ENCODE peak calls at places on chromosome 17, in five cellular contexts. T is RPMI7951, P is kidney tubule cell, U is LoVo, Q is GM19239. W is an unnamed sample.

GRCh38 chr17:17900615-17901520 is 64.1 kb upstream of the SREBF1 start:
- DNase-seq in P (peak), Q (no peak), T (peak), U (peak), W (peak)

GRCh38 chr17:36705651-36706436 is 104.5 kb downstream of the MRM1 start:
- DNase-seq in T (peak), P (peak), Q (peak), U (peak), W (peak)

GRCh38 chr17:40610359-40610758 is 37.3 kb downstream of the SMARCE1 start:
- DNase-seq in Q (no peak), U (no peak), T (no peak), P (no peak), W (no peak)

GRCh38 chr17:77356109-77356689 is 215.4 kb downstream of the SEC14L1 start:
- DNase-seq in P (no peak), T (no peak), U (peak), Q (no peak), W (peak)

GRCh38 chr17:77445908-77446535 is 305.3 kb downstream of the SEC14L1 start:
- DNase-seq in Q (no peak), U (no peak), T (no peak), P (no peak), W (no peak)

GRCh38 chr17:81294512-81295030 is 536 bp downstream of the SLC38A10 start:
- DNase-seq in T (no peak), Q (no peak), U (peak), P (peak), W (no peak)

GRCh38 chr17:14468858-14469257 is 168.0 kb downstream of the HS3ST3B1 start:
- DNase-seq in Q (no peak), P (no peak), T (no peak), U (no peak), W (no peak)

GRCh38 chr17:81090361-81091133 is 55.6 kb downstream of the BAIAP2 start:
- DNase-seq in P (no peak), U (no peak), T (no peak), Q (no peak), W (no peak)

GRCh38 chr17:71995570-71995969 is 125.2 kb upstream of the SOX9 start:
- DNase-seq in P (peak), U (no peak), Q (no peak), T (peak), W (peak)

GRCh38 chr17:82693168-82693867 is 5.2 kb downstream of the RAB40B start:
- DNase-seq in U (no peak), Q (no peak), P (no peak), T (no peak), W (no peak)

GRCh38 chr17:30237296-30238002 is 2.0 kb upstream of the SLC6A4 start:
- DNase-seq in Q (no peak), T (no peak), U (no peak), P (no peak), W (no peak)

GRCh38 chr17:34519286-34519685 is 60.1 kb upstream of the TMEM132E start:
- DNase-seq in Q (no peak), P (no peak), T (peak), U (no peak), W (no peak)

GRCh38 chr17:74938194-74938950 is 2.7 kb downstream of the OTOP3 start:
- DNase-seq in P (no peak), U (no peak), T (no peak), Q (no peak), W (no peak)

W was measured in RCC 7860.